ENCODE peak calls at places on chromosome 13, in eight cellular contexts. One of them, this sample, is unnamed. For H3K4me1, the result is how much of the 10 kb centered on the place peaks cover.

GRCh38 chr13:42574435-42575311 is 721 bp downstream of the TNFSF11 start:
- DNase-seq in pancreas: no peak
- DNase-seq in CD4-positive, alpha-beta memory T cell: peak
- DNase-seq in HCT116: no peak
- DNase-seq in mammary epithelial cell: no peak
- DNase-seq in A549: no peak
- DNase-seq in thoracic aorta: no peak
- DNase-seq in HAP-1: no peak
- DNase-seq in this sample: no peak

GRCh38 chr13:32140109-32140508 is 108.5 kb downstream of the FRY start:
- DNase-seq in pancreas: no peak
- DNase-seq in CD4-positive, alpha-beta memory T cell: no peak
- DNase-seq in HCT116: no peak
- DNase-seq in mammary epithelial cell: no peak
- DNase-seq in A549: no peak
- DNase-seq in thoracic aorta: no peak
- DNase-seq in HAP-1: no peak
- DNase-seq in this sample: no peak

GRCh38 chr13:42893346-42893745 is 98.7 kb downstream of the EPSTI1 start:
- DNase-seq in pancreas: no peak
- DNase-seq in CD4-positive, alpha-beta memory T cell: no peak
- DNase-seq in HCT116: no peak
- DNase-seq in mammary epithelial cell: peak
- DNase-seq in A549: no peak
- DNase-seq in thoracic aorta: no peak
- DNase-seq in HAP-1: no peak
- DNase-seq in this sample: no peak

GRCh38 chr13:39945226-39945625 is 289.8 kb downstream of the COG6 start:
- DNase-seq in pancreas: no peak
- DNase-seq in CD4-positive, alpha-beta memory T cell: no peak
- DNase-seq in HCT116: no peak
- DNase-seq in mammary epithelial cell: no peak
- DNase-seq in A549: no peak
- DNase-seq in thoracic aorta: no peak
- DNase-seq in HAP-1: no peak
- DNase-seq in this sample: no peak

GRCh38 chr13:32947411-32947810 is 68.8 kb upstream of the KL start:
- DNase-seq in pancreas: no peak
- DNase-seq in CD4-positive, alpha-beta memory T cell: no peak
- DNase-seq in HCT116: no peak
- DNase-seq in mammary epithelial cell: no peak
- DNase-seq in A549: no peak
- DNase-seq in thoracic aorta: no peak
- DNase-seq in HAP-1: no peak
- DNase-seq in this sample: no peak

GRCh38 chr13:101447852-101448251 is 4.6 kb upstream of the ITGBL1 start:
- DNase-seq in pancreas: no peak
- DNase-seq in CD4-positive, alpha-beta memory T cell: no peak
- DNase-seq in HCT116: no peak
- DNase-seq in mammary epithelial cell: peak
- DNase-seq in A549: no peak
- DNase-seq in thoracic aorta: no peak
- DNase-seq in HAP-1: no peak
- DNase-seq in this sample: no peak

GRCh38 chr13:42645717-42646116 is 71.8 kb downstream of the TNFSF11 start:
- DNase-seq in pancreas: no peak
- DNase-seq in CD4-positive, alpha-beta memory T cell: no peak
- DNase-seq in HCT116: no peak
- DNase-seq in mammary epithelial cell: no peak
- DNase-seq in A549: no peak
- DNase-seq in thoracic aorta: no peak
- DNase-seq in HAP-1: no peak
- DNase-seq in this sample: no peak

GRCh38 chr13:23433171-23434153 is at the start of gene SACS:
- DNase-seq in pancreas: peak
- DNase-seq in CD4-positive, alpha-beta memory T cell: no peak
- DNase-seq in HCT116: no peak
- DNase-seq in mammary epithelial cell: peak
- DNase-seq in A549: peak
- DNase-seq in thoracic aorta: no peak
- DNase-seq in HAP-1: peak
- DNase-seq in this sample: no peak

GRCh38 chr13:111406636-111407035 is 86.2 kb downstream of the TEX29 start:
- DNase-seq in pancreas: no peak
- DNase-seq in CD4-positive, alpha-beta memory T cell: no peak
- DNase-seq in HCT116: no peak
- DNase-seq in mammary epithelial cell: no peak
- DNase-seq in A549: no peak
- DNase-seq in thoracic aorta: no peak
- DNase-seq in HAP-1: no peak
- DNase-seq in this sample: no peak

GRCh38 chr13:33692531-33692930 is 125.4 kb upstream of the RFC3 start:
- DNase-seq in pancreas: no peak
- DNase-seq in CD4-positive, alpha-beta memory T cell: no peak
- DNase-seq in HCT116: no peak
- DNase-seq in mammary epithelial cell: peak
- DNase-seq in A549: no peak
- DNase-seq in thoracic aorta: no peak
- DNase-seq in HAP-1: no peak
- DNase-seq in this sample: no peak

GRCh38 chr13:83325454-83325853 is 556.8 kb downstream of the SLITRK1 start:
- DNase-seq in pancreas: no peak
- DNase-seq in CD4-positive, alpha-beta memory T cell: no peak
- DNase-seq in HCT116: no peak
- DNase-seq in mammary epithelial cell: peak
- DNase-seq in A549: no peak
- DNase-seq in thoracic aorta: no peak
- DNase-seq in HAP-1: no peak
- DNase-seq in this sample: no peak

GRCh38 chr13:67408823-67409222 is 178.7 kb upstream of the PCDH9 start:
- DNase-seq in pancreas: no peak
- DNase-seq in CD4-positive, alpha-beta memory T cell: no peak
- DNase-seq in HCT116: no peak
- DNase-seq in mammary epithelial cell: peak
- DNase-seq in A549: no peak
- DNase-seq in thoracic aorta: no peak
- DNase-seq in HAP-1: no peak
- DNase-seq in this sample: no peak

GRCh38 chr13:44243198-44243852 is 130.3 kb upstream of the SERP2 start:
- DNase-seq in pancreas: no peak
- DNase-seq in CD4-positive, alpha-beta memory T cell: no peak
- DNase-seq in HCT116: peak
- DNase-seq in mammary epithelial cell: peak
- DNase-seq in A549: peak
- DNase-seq in thoracic aorta: no peak
- DNase-seq in HAP-1: peak
- DNase-seq in this sample: no peak

GRCh38 chr13:27952931-27953670 is 16.0 kb downstream of the CDX2 start:
- DNase-seq in pancreas: peak
- DNase-seq in CD4-positive, alpha-beta memory T cell: no peak
- DNase-seq in HCT116: no peak
- DNase-seq in mammary epithelial cell: no peak
- DNase-seq in A549: no peak
- DNase-seq in thoracic aorta: no peak
- DNase-seq in HAP-1: no peak
- DNase-seq in this sample: no peak

GRCh38 chr13:27953671-27954405 is 15.3 kb downstream of the CDX2 start:
- DNase-seq in pancreas: peak
- DNase-seq in CD4-positive, alpha-beta memory T cell: no peak
- DNase-seq in HCT116: peak
- DNase-seq in mammary epithelial cell: peak
- DNase-seq in A549: peak
- DNase-seq in thoracic aorta: no peak
- DNase-seq in HAP-1: peak
- DNase-seq in this sample: peak

GRCh38 chr13:27956576-27957300 is 12.4 kb downstream of the CDX2 start:
- DNase-seq in pancreas: no peak
- DNase-seq in CD4-positive, alpha-beta memory T cell: no peak
- DNase-seq in HCT116: no peak
- DNase-seq in mammary epithelial cell: no peak
- DNase-seq in A549: no peak
- DNase-seq in thoracic aorta: no peak
- DNase-seq in HAP-1: no peak
- DNase-seq in this sample: no peak

GRCh38 chr13:27954406-27954851 is 14.7 kb downstream of the CDX2 start:
- DNase-seq in pancreas: peak
- DNase-seq in CD4-positive, alpha-beta memory T cell: no peak
- DNase-seq in HCT116: no peak
- DNase-seq in mammary epithelial cell: no peak
- DNase-seq in A549: peak
- DNase-seq in thoracic aorta: no peak
- DNase-seq in HAP-1: peak
- DNase-seq in this sample: no peak

DNA sequence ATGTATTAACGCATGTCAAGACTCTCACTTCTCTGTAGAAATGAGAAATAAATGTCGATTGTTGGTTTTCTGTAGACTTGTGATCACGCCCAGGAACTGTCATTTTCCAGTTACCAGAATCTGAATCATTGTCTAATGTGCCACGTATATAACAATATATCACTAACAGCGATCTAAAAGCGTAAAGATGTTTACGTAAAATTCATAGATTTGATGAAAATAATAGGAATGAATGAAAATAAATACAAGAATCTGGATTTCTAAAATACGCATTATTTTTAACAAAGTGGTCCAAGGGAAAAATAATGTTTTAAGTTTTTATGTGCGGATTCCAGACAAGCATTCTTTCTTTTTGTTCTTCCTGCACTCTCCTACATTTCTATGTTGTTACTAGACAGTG is 13.9 kb downstream of the CDX2 start:
- DNase-seq in pancreas: no peak
- DNase-seq in CD4-positive, alpha-beta memory T cell: no peak
- DNase-seq in HCT116: no peak
- DNase-seq in mammary epithelial cell: no peak
- DNase-seq in A549: no peak
- DNase-seq in thoracic aorta: no peak
- DNase-seq in HAP-1: no peak
- DNase-seq in this sample: no peak
- H3K4me1 ChIP-seq in pancreas: under half
- H3K4me1 ChIP-seq in CD4-positive, alpha-beta memory T cell: under half
- H3K4me1 ChIP-seq in HCT116: under half
- H3K4me1 ChIP-seq in mammary epithelial cell: under half
- H3K4me1 ChIP-seq in A549: under half
- H3K4me1 ChIP-seq in thoracic aorta: under half
- H3K4me1 ChIP-seq in HAP-1: under half
- H3K4me1 ChIP-seq in this sample: under half

GRCh38 chr13:113974304-113975281 is 717 bp upstream of the C13orf46 start:
- DNase-seq in pancreas: no peak
- DNase-seq in CD4-positive, alpha-beta memory T cell: no peak
- DNase-seq in HCT116: no peak
- DNase-seq in mammary epithelial cell: no peak
- DNase-seq in A549: no peak
- DNase-seq in thoracic aorta: peak
- DNase-seq in HAP-1: no peak
- DNase-seq in this sample: no peak
- H3K4me1 ChIP-seq in pancreas: under half
- H3K4me1 ChIP-seq in CD4-positive, alpha-beta memory T cell: under half
- H3K4me1 ChIP-seq in HCT116: under half
- H3K4me1 ChIP-seq in mammary epithelial cell: under half
- H3K4me1 ChIP-seq in A549: under half
- H3K4me1 ChIP-seq in thoracic aorta: under half
- H3K4me1 ChIP-seq in HAP-1: under half
- H3K4me1 ChIP-seq in this sample: under half

DNA sequence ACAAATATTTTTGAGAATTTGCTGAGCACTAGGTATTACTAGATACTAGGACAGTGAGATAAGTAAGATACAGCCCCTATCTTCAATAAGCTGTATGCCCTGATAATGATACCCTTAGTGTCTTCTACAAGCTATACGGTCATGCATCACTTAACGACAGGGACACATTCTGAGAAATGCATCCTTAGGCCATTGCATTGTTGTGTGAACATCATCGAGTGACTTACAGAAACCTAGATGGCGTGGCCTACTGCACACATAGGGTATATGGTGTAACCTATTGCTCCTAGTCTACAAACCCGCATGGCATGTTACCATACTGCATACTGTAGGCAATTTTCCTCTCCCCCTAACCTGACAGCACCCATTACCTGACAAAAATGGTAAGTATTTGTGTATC is 64.9 kb downstream of the LRCH1 start:
- DNase-seq in pancreas: no peak
- DNase-seq in CD4-positive, alpha-beta memory T cell: no peak
- DNase-seq in HCT116: no peak
- DNase-seq in mammary epithelial cell: no peak
- DNase-seq in A549: no peak
- DNase-seq in thoracic aorta: no peak
- DNase-seq in HAP-1: no peak
- DNase-seq in this sample: no peak
- H3K4me1 ChIP-seq in pancreas: under half
- H3K4me1 ChIP-seq in CD4-positive, alpha-beta memory T cell: under half
- H3K4me1 ChIP-seq in HCT116: under half
- H3K4me1 ChIP-seq in mammary epithelial cell: under half
- H3K4me1 ChIP-seq in A549: half or more
- H3K4me1 ChIP-seq in thoracic aorta: half or more
- H3K4me1 ChIP-seq in HAP-1: under half
- H3K4me1 ChIP-seq in this sample: under half

GRCh38 chr13:49538404-49538803 is 42.7 kb downstream of the PHF11 start:
- DNase-seq in pancreas: no peak
- DNase-seq in CD4-positive, alpha-beta memory T cell: no peak
- DNase-seq in HCT116: no peak
- DNase-seq in mammary epithelial cell: no peak
- DNase-seq in A549: no peak
- DNase-seq in thoracic aorta: no peak
- DNase-seq in HAP-1: no peak
- DNase-seq in this sample: no peak

GRCh38 chr13:49540552-49540951 is 44.8 kb downstream of the PHF11 start:
- DNase-seq in pancreas: no peak
- DNase-seq in CD4-positive, alpha-beta memory T cell: no peak
- DNase-seq in HCT116: no peak
- DNase-seq in mammary epithelial cell: no peak
- DNase-seq in A549: no peak
- DNase-seq in thoracic aorta: no peak
- DNase-seq in HAP-1: peak
- DNase-seq in this sample: no peak

GRCh38 chr13:49539746-49540145 is 44.0 kb downstream of the PHF11 start:
- DNase-seq in pancreas: no peak
- DNase-seq in CD4-positive, alpha-beta memory T cell: no peak
- DNase-seq in HCT116: no peak
- DNase-seq in mammary epithelial cell: no peak
- DNase-seq in A549: no peak
- DNase-seq in thoracic aorta: no peak
- DNase-seq in HAP-1: no peak
- DNase-seq in this sample: no peak

GRCh38 chr13:49536144-49536873 is 40.6 kb downstream of the PHF11 start:
- DNase-seq in pancreas: no peak
- DNase-seq in CD4-positive, alpha-beta memory T cell: no peak
- DNase-seq in HCT116: no peak
- DNase-seq in mammary epithelial cell: no peak
- DNase-seq in A549: no peak
- DNase-seq in thoracic aorta: no peak
- DNase-seq in HAP-1: no peak
- DNase-seq in this sample: no peak

DNA sequence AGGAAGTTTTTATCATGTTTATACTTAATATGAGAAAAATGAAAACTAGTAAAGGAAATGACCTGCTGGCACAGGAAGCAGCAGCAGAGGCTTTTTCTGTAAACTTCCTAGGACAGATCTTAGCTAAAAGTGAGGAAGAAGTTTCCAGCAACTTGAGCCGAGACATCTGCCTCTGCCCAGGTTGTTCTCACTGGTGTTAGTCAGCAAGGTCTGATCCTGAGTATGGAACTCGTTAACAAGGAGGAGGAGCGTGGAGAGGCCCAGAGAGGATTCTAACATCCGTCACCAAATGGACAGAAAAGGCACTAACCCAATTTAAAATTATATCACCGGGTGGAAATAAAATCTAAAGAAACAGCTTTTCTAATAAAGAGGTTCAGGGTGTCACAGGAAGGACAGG is 43.6 kb downstream of the PHF11 start:
- DNase-seq in pancreas: no peak
- DNase-seq in CD4-positive, alpha-beta memory T cell: no peak
- DNase-seq in HCT116: no peak
- DNase-seq in mammary epithelial cell: no peak
- DNase-seq in A549: no peak
- DNase-seq in thoracic aorta: no peak
- DNase-seq in HAP-1: no peak
- DNase-seq in this sample: no peak
- H3K4me1 ChIP-seq in pancreas: under half
- H3K4me1 ChIP-seq in CD4-positive, alpha-beta memory T cell: under half
- H3K4me1 ChIP-seq in HCT116: under half
- H3K4me1 ChIP-seq in mammary epithelial cell: under half
- H3K4me1 ChIP-seq in A549: under half
- H3K4me1 ChIP-seq in thoracic aorta: under half
- H3K4me1 ChIP-seq in HAP-1: under half
- H3K4me1 ChIP-seq in this sample: under half

This sample was measured in naive thymus-derived CD4-positive, alpha-beta T cell.